ENCODE peak calls at places on chromosome 18, in eight cellular contexts. P, A, N, C, R, F, M and Z are unnamed samples. For H3K9me3, the result is how much of the 10 kb centered on the place peaks cover.

GRCh38 chr18:55419132-55419938 is 168.7 kb downstream of the TCF4 start:
- DNase-seq in P (no peak), C (no peak), A (no peak), M (no peak), R (no peak), F (no peak), N (peak), Z (no peak)

GRCh38 chr18:62710417-62710816 is 4.9 kb upstream of the PHLPP1 start:
- DNase-seq in R (no peak), A (no peak), N (no peak), F (no peak), P (no peak), C (no peak), M (no peak), Z (no peak)

GRCh38 chr18:22913861-22914260 is 19.3 kb upstream of the RBBP8 start:
- DNase-seq in A (peak), N (no peak), F (no peak), M (no peak), P (no peak), C (peak), R (no peak), Z (peak)

GRCh38 chr18:11998182-11998581 is 16.9 kb downstream of the IMPA2 start:
- DNase-seq in C (peak), M (no peak), P (peak), A (no peak), N (no peak), R (peak), F (no peak), Z (no peak)

GRCh38 chr18:47883771-47884413 is 46.6 kb downstream of the SMAD2 start:
- DNase-seq in C (no peak), P (no peak), A (no peak), R (no peak), N (no peak), F (no peak), M (peak), Z (no peak)

GRCh38 chr18:55265916-55266488 is 306.7 kb upstream of the CCDC68 start:
- DNase-seq in N (no peak), R (no peak), F (no peak), C (no peak), M (peak), P (no peak), A (no peak), Z (no peak)

GRCh38 chr18:41126541-41127235 is 828.3 kb upstream of the PIK3C3 start:
- DNase-seq in A (no peak), F (no peak), R (no peak), N (no peak), C (no peak), P (no peak), M (peak), Z (no peak)

GRCh38 chr18:79991494-79991893 is 3.1 kb upstream of the TXNL4A start:
- DNase-seq in A (no peak), M (no peak), R (no peak), F (no peak), N (no peak), P (no peak), C (no peak), Z (no peak)

GRCh38 chr18:48855422-48856377 is 95.1 kb downstream of the SMAD7 start:
- DNase-seq in R (no peak), C (no peak), P (no peak), F (peak), M (no peak), N (no peak), A (no peak), Z (no peak)

GRCh38 chr18:46917808-46918600 is 602 bp downstream of the KATNAL2 start:
- DNase-seq in F (no peak), N (peak), R (peak), C (no peak), M (no peak), A (peak), P (no peak), Z (peak)

GRCh38 chr18:48326901-48327675 is 82.1 kb downstream of the ZBTB7C start:
- DNase-seq in N (no peak), C (no peak), F (no peak), P (peak), M (no peak), R (no peak), A (no peak), Z (no peak)

GRCh38 chr18:36186461-36187137 is 698 bp upstream of the MOCOS start:
- DNase-seq in R (peak), F (no peak), P (peak), A (peak), C (peak), N (no peak), M (no peak), Z (peak)

GRCh38 chr18:49048361-49048760 is 97.6 kb upstream of the SMAD7 start:
- DNase-seq in R (no peak), N (no peak), M (no peak), F (no peak), P (no peak), A (no peak), C (no peak), Z (no peak)

GRCh38 chr18:55365342-55365741 is 222.7 kb downstream of the TCF4 start:
- DNase-seq in F (no peak), P (no peak), M (no peak), N (no peak), C (no peak), R (no peak), A (no peak), Z (no peak)

GRCh38 chr18:63317982-63318881 is 1.3 kb downstream of the BCL2 start:
- DNase-seq in F (peak), A (peak), N (peak), R (peak), P (peak), M (no peak), C (peak), Z (peak)

GRCh38 chr18:45765740-45766139 is 41.8 kb downstream of the SLC14A1 start:
- DNase-seq in A (no peak), R (no peak), N (no peak), F (no peak), P (no peak), C (no peak), M (no peak), Z (no peak)

GRCh38 chr18:31440787-31441186 is 6.8 kb upstream of the DSG3 start:
- DNase-seq in A (no peak), P (no peak), R (no peak), F (no peak), N (no peak), M (no peak), C (no peak), Z (no peak)

DNA sequence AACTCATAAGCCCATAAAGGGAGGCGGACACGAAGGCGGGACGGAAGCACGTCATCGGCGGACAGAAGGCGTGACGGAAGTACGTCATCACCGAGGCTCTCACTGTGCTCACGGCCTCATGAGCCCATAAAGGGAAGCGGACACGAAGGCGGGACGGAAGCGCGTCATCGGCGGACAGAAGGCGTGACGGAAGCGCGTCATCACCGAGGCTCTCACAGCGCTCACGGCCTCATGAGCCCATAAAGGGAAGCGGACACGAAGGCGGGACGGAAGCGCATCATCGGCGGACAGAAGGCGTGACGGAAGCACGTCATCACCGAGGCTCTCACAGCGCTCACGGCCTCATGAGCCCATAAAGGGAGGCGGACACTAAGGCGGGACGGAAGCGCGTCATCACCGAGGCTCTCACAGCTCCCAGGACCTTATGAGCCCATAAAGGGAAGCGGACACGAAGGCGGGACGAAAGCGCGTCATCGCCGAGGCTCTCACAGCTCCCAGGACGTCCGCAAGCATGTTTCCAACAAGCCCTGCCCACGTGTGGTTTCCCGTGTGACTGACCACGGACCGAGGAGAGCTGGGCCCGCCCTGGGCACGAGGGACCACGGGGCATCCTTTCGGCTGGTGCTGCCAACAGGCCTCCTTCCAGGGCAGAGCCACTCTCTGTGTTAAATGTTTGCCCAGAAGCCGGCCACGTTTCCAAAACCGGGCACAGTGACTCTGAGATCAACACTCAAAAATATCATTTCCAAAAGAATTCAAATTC is 182.7 kb upstream of the SALL3 start:
- DNase-seq in M (no peak), F (no peak), A (no peak), R (no peak), P (peak), N (no peak), C (no peak), Z (no peak)
- H3K9me3 ChIP-seq in M (under half), F (under half), A (under half), R (under half), P (under half), N (under half), C (under half), Z (under half)

DNA sequence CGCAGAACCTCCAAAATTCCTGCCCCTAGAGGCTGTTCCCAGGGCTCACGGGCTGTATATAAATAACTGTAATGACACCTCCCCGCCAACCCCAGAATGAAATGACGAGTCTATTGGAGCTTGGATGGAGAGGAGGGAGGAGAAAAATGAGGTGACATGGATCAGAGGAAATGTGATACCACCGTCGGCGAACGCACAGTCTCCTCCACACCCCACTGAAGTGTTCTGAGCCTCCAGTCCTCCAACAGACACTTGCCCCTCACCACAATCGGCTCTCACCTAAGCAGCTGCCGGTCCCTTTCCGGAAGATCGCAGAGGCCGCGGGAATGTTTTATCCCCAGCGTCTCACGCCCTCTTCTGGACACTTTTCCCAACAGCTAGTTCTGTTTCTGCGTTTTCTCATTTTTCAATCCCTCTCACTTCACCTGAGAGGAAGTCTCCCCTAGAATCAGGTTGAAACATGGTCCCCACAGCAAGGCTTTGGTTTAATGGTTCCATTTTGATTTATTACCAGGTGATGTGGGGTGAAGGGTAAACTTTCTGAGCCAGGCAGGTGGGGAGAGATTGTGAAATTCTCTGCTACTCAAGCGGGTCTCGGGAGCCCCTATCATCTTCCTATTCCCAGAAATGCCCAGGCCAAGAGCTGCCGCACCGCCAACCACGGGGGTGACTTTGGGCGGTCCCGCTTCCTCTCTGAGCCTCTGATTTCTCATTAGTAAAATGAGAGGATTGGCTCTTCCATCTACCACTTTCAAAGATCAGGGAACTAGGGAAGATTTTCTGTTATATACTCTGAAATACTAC is 9.1 kb upstream of the MYO5B start:
- DNase-seq in C (peak), R (peak), P (no peak), N (peak), A (no peak), M (peak), F (peak), Z (peak)
- TF ChIP-seq CTCF in C (peak), R (peak), P (no peak), N (peak), A (peak), M (peak), F (peak), Z (peak)

DNA sequence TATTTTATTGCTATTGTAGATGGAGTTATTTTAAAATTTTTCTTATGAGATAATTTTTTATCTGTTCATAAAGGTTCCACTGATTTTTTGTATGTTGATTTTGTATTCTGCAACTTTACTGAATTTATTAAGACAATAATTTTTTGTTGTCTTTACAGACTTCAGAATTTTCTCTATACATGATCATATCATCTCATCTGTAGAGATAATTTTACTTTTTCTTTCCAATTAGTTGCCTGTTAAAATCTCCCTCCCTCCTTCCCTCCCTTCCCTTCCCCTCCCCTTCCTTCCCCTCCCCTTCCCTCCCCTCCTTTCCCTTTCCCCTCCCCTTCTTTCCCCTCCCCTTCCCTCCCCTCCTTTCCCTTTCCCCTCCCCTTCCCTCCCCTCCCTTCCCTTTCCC is 378.1 kb downstream of the SOCS6 start:
- DNase-seq in P (no peak), A (no peak), R (no peak), M (no peak), N (no peak), C (no peak), F (no peak), Z (no peak)
- H3K9me3 ChIP-seq in P (under half), A (under half), R (under half), M (under half), N (under half), C (under half), F (under half), Z (under half)

DNA sequence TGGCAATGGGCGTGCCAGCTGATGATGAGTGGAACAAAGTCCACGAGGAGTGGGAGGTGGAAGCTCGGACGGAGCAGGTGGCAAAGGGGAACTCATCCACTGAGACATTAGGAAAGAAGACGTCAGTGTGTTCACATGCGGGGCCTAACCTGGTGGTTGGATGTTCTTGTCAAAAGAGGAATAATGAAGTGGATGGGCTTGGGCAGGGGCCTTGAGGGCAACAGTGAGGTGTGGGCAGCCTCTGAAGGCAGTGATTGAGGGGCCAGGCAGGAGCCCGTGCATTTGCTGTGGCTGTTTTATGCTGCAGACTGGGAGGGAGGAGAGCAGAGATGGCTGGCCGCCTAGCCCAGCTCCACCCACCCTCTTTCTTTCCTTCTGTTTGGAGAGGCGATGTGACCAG is 74.5 kb downstream of the LRRC30 start:
- DNase-seq in A (no peak), M (no peak), N (no peak), P (no peak), F (no peak), C (no peak), R (no peak), Z (no peak)
- TF ChIP-seq CTCF in A (no peak), M (no peak), N (no peak), P (no peak), F (no peak), C (no peak), R (no peak), Z (no peak)

DNA sequence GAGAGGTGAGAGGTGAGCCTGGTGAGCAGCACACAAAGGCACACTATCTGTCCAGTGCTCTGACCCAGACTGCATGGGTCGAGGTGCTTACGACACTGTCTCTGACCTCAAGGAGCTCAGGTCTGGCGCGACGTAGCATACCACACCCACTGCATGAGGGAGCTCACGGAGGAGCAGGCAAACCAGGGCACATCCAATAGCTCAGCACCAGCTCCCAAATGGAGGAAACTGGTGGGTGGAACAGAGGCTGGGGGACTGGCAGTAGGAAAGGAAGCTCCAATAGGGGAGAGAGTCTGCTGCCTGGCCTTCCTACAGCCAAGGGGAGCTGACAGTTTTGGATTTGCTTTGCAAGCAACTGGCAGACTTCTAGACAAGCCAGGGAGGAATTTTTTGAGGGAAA is 36.3 kb downstream of the CELF4 start:
- DNase-seq in C (no peak), N (no peak), P (no peak), R (no peak), M (no peak), F (no peak), A (no peak), Z (no peak)
- H3K9me3 ChIP-seq in C (under half), N (under half), P (under half), R (under half), M (under half), F (under half), A (under half), Z (under half)

GRCh38 chr18:75727479-75727878 is 300.0 kb upstream of the SMIM21 start:
- DNase-seq in R (peak), N (peak), P (no peak), F (no peak), C (no peak), A (no peak), M (no peak), Z (no peak)
- TF ChIP-seq CTCF in R (peak), N (peak), P (no peak), F (peak), C (peak), A (peak), M (no peak), Z (no peak)